ENCODE peak calls at places on chromosomes 11 and 22, in nine cellular contexts. B is transverse colon, X is suprapubic skin, I is H1, F is spleen, W is HCT116, C is IMR-90, Q is ovary, A is stomach. S is an unnamed sample. For H3K4me1 and H3K36me3, the result is how much of the 10 kb centered on the place peaks cover.

GRCh38 chr11:12150831-12151382 is 40.5 kb downstream of the MICAL2 start:
- DNase-seq in B (peak), X (no peak), I (no peak), F (peak), W (no peak), C (peak), Q (no peak), A (no peak), S (no peak)

GRCh38 chr22:27312567-27313507 is 488.7 kb downstream of the MN1 start:
- DNase-seq in B (no peak), X (no peak), I (peak), F (no peak), W (no peak), C (no peak), Q (no peak), A (no peak), S (no peak)

GRCh38 chr11:85974126-85974525 is 94.8 kb downstream of the PICALM start:
- DNase-seq in B (no peak), X (no peak), I (no peak), F (no peak), W (no peak), C (peak), Q (peak), A (no peak), S (no peak)

GRCh38 chr22:25747245-25747944 is 5.4 kb downstream of the MYO18B start:
- DNase-seq in B (peak), X (no peak), I (no peak), F (no peak), W (peak), C (peak), Q (no peak), A (peak), S (peak)

GRCh38 chr22:37904572-37905533 is 1.2 kb upstream of the MICALL1 start:
- DNase-seq in B (peak), X (no peak), I (peak), F (no peak), W (peak), C (peak), Q (peak), A (peak), S (peak)

GRCh38 chr22:17865183-17866055 is 91.2 kb upstream of the BID start:
- DNase-seq in B (peak), X (no peak), I (no peak), F (no peak), W (no peak), C (no peak), Q (no peak), A (no peak), S (no peak)

GRCh38 chr11:12963789-12964536 is 45.2 kb upstream of the RASSF10 start:
- DNase-seq in B (peak), X (peak), I (peak), F (no peak), W (peak), C (peak), Q (peak), A (peak), S (peak)

GRCh38 chr11:112128483-112129121 is 35.3 kb downstream of the IL18 start:
- DNase-seq in B (peak), X (no peak), I (no peak), F (no peak), W (peak), C (peak), Q (no peak), A (peak), S (peak)

GRCh38 chr11:70424765-70425164 is 26.4 kb downstream of the CTTN start:
- DNase-seq in B (no peak), X (no peak), I (no peak), F (no peak), W (no peak), C (no peak), Q (no peak), A (no peak), S (no peak)

GRCh38 chr11:9747229-9747628 is 83.4 kb downstream of the SWAP70 start:
- DNase-seq in B (no peak), X (no peak), I (no peak), F (no peak), W (no peak), C (no peak), Q (no peak), A (no peak), S (no peak)

GRCh38 chr11:134725939-134726639 is 314.0 kb upstream of the B3GAT1 start:
- DNase-seq in B (peak), X (no peak), I (no peak), F (peak), W (peak), C (no peak), Q (no peak), A (peak), S (no peak)

GRCh38 chr11:83220279-83220678 is 26.8 kb downstream of the ANKRD42 start:
- DNase-seq in B (no peak), X (no peak), I (no peak), F (no peak), W (no peak), C (no peak), Q (no peak), A (no peak), S (no peak)

GRCh38 chr22:42271906-42272305 is 1.5 kb upstream of the TCF20 start:
- DNase-seq in B (no peak), X (no peak), I (no peak), F (peak), W (no peak), C (no peak), Q (no peak), A (peak), S (no peak)

GRCh38 chr11:34948721-34949120 is 32.3 kb downstream of the PDHX start:
- DNase-seq in B (no peak), X (no peak), I (no peak), F (no peak), W (no peak), C (peak), Q (no peak), A (no peak), S (peak)

GRCh38 chr11:94401773-94402265 is 600 bp upstream of the GPR83 start:
- DNase-seq in B (no peak), X (no peak), I (no peak), F (no peak), W (no peak), C (no peak), Q (no peak), A (no peak), S (no peak)

GRCh38 chr11:114564836-114565235 is 5.2 kb upstream of the NXPE1 start:
- DNase-seq in B (no peak), X (no peak), I (no peak), F (no peak), W (no peak), C (no peak), Q (no peak), A (no peak), S (no peak)

GRCh38 chr11:2295971-2296912 is 5.5 kb downstream of the C11orf21 start:
- DNase-seq in B (no peak), X (peak), I (no peak), F (no peak), W (no peak), C (no peak), Q (no peak), A (no peak), S (no peak)

GRCh38 chr11:123246749-123247497 is 51.9 kb upstream of the CLMP start:
- DNase-seq in B (peak), X (peak), I (peak), F (peak), W (peak), C (peak), Q (peak), A (peak), S (peak)

GRCh38 chr22:46087816-46088277 is 62.5 kb upstream of the PPARA start:
- DNase-seq in B (peak), X (peak), I (no peak), F (peak), W (no peak), C (peak), Q (peak), A (peak), S (peak)

GRCh38 chr11:19672591-19673206 is 39.9 kb upstream of the NAV2 start:
- DNase-seq in B (no peak), X (no peak), I (no peak), F (no peak), W (no peak), C (no peak), Q (no peak), A (no peak), S (no peak)

GRCh38 chr11:130068986-130069683 is 559 bp upstream of the APLP2 start:
- DNase-seq in B (peak), X (peak), I (no peak), F (peak), W (peak), C (peak), Q (peak), A (peak), S (peak)

DNA sequence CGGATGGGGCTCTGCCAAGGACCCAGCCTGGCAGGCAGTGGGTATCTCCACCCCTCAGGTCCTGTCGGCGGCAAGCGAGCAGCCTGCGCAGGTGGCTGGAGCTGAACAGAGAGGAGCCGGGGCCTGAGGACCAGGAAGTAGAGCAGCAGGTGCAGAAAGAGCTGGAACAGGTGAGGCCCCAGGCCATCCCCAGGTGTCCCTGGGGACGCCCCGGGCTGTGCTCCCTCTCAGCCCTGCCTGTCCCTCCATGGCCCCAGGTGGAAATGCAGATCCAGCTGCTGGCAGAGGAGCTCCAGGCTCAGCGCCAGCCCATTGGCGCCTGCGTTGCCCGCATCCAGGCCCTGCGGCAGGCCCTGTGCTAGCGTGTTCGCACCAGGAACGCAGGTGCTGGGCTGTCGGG is 44.0 kb downstream of the PISD start:
- DNase-seq in B (no peak), X (no peak), I (no peak), F (no peak), W (no peak), C (no peak), Q (no peak), A (no peak), S (no peak)
- TF ChIP-seq POLR2A in B (no peak), X (no peak), I (no peak), F (no peak), W (no peak), C (no peak), Q (no peak), A (no peak), S (no peak)

GRCh38 chr11:110828086-110828485 is 115.8 kb upstream of the ARHGAP20 start:
- DNase-seq in B (no peak), X (no peak), I (no peak), F (no peak), W (no peak), C (no peak), Q (no peak), A (no peak), S (no peak)
- H3K4me1 ChIP-seq in B (under half), X (under half), I (under half), F (under half), W (under half), C (under half), Q (under half), A (under half), S (under half)

DNA sequence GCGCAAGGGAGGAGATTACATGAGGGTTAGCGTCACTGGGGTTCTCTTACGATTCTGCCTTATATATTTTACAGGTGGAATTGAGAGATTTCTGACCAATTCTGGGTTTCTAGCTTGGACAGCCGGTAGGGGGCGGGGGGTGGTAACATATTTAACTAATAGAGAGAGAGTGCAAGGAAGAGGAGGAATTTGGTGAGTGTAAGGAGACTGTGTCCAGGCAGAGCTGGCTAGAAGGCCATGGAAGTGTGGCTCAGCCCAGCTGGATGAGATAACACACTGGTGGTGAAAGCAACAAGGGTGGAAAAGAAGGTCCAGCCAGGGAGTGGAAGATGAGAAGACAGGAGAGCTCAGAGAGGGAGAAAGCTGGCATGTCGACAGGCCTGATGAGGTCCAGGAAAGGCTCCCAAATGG is 56.5 kb downstream of the ST3GAL4 start:
- DNase-seq in B (no peak), X (no peak), I (no peak), F (peak), W (no peak), C (no peak), Q (peak), A (no peak), S (no peak)
- H3K36me3 ChIP-seq in B (under half), X (under half), I (under half), F (half or more), W (under half), C (under half), Q (under half), A (under half), S (under half)

GRCh38 chr22:48961705-48962104 is 866.0 kb downstream of the BRD1 start:
- DNase-seq in B (no peak), X (no peak), I (peak), F (no peak), W (no peak), C (no peak), Q (no peak), A (no peak), S (no peak)
- TF ChIP-seq POLR2A in B (no peak), X (no peak), I (no peak), F (no peak), W (no peak), C (no peak), Q (no peak), A (no peak), S (no peak)

DNA sequence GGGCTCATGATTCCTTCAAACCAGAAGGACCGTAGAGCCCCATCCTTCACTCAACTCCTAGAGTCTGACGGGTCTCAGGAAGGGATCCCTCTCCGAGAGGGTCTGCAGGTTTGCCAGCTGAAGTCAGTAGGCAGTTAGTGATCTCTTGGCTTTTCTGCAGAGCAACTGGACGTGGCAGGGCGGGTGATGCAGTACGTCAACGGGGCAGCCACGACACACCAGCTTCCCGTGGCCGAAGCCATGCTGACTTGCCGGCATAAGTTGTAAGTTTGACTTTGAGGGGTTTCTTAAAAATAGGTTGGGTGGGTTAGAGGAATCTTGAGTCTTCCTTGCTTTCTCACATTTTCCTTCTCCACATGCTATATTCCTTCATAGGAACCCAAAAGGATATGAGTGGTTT is 33.3 kb upstream of the RAB1B start:
- DNase-seq in B (no peak), X (no peak), I (no peak), F (no peak), W (no peak), C (no peak), Q (no peak), A (no peak), S (no peak)
- H3K4me1 ChIP-seq in B (under half), X (under half), I (under half), F (under half), W (under half), C (under half), Q (under half), A (under half), S (under half)

GRCh38 chr11:607020-607780 is 8.6 kb downstream of the IRF7 start:
- DNase-seq in B (no peak), X (no peak), I (no peak), F (no peak), W (no peak), C (no peak), Q (no peak), A (no peak), S (no peak)
- H3K36me3 ChIP-seq in B (under half), X (half or more), I (half or more), F (half or more), W (half or more), C (half or more), Q (under half), A (half or more), S (half or more)

GRCh38 chr11:101797335-101797734 is 117.5 kb upstream of the CEP126 start:
- DNase-seq in B (no peak), X (no peak), I (no peak), F (no peak), W (no peak), C (peak), Q (no peak), A (no peak), S (no peak)
- TF ChIP-seq POLR2A in B (no peak), X (no peak), I (no peak), F (no peak), W (no peak), C (no peak), Q (no peak), A (no peak), S (no peak)

DNA sequence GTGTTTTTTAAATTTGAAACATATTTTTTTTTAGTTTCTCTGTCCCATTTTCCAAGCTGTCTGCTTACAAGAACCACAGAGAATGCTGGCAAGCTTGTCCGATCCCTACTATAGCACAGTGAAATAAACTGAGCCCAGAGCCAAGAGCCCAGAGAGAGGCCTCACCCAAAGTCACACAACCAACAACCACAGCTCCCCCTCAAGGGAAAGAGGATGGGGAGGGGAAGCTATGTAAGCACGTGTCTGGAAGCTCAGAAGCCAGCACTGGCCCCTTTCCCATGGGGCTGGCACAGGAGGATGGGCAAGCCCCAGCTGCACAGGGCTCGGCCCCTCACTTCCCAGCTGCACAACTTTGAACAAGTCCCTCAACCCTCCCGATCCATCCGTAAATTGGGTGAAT is 3.2 kb upstream of the SART1 start:
- DNase-seq in B (no peak), X (no peak), I (no peak), F (no peak), W (no peak), C (no peak), Q (no peak), A (no peak), S (no peak)
- H3K4me1 ChIP-seq in B (under half), X (under half), I (under half), F (under half), W (under half), C (under half), Q (under half), A (under half), S (under half)

DNA sequence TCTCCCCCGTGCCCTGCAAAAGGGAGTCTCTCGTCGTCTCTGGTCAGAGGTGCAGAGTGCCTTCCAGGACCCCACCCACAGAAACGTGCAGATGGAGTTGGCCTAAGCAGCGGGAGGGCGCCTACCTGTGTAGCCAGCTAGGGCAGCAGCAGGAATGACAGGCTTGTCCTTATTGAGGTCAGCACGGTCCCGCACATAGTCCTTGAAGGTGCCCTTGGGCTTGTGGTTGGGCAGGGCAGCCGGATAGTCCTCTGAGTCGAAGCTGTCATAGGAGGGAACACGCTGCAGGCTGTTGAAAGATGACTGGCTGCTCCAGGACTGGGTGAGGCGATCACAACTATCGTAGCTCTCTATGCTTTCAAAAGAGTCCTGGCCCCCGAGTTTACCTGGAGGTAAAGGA is 107.3 kb downstream of the ETS1 start:
- DNase-seq in B (no peak), X (no peak), I (no peak), F (no peak), W (no peak), C (no peak), Q (no peak), A (no peak), S (no peak)
- H3K36me3 ChIP-seq in B (under half), X (under half), I (under half), F (half or more), W (under half), C (under half), Q (under half), A (under half), S (under half)